ENCODE peak calls at places on chromosome 10, in eight cellular contexts. V is IMR-90, X is endothelial cell, I is colonic mucosa, M is upper lobe of right lung, N is WTC11, K is AG10803, T is tibial artery. Q is an unnamed sample.

GRCh38 chr10:112383325-112383724 is 9.4 kb downstream of the ACSL5 start:
- DNase-seq in V (peak; percentile 88), X (no peak), I (peak; percentile 71), M (no peak), N (no peak), K (peak; percentile 22), T (no peak), Q (no peak)

GRCh38 chr10:130621231-130621775 is 485.1 kb downstream of the GLRX3 start:
- DNase-seq in V (no peak), X (no peak), I (no peak), M (no peak), N (no peak), K (no peak), T (no peak), Q (no peak)

GRCh38 chr10:962342-962741 is 25.9 kb upstream of the GTPBP4 start:
- DNase-seq in V (no peak), X (no peak), I (no peak), M (no peak), N (no peak), K (no peak), T (no peak), Q (no peak)

GRCh38 chr10:43377393-43377883 is 6.0 kb downstream of the FXYD4 start:
- DNase-seq in V (no peak), X (no peak), I (no peak), M (peak; percentile 72), N (peak; percentile 74), K (no peak), T (no peak), Q (no peak)

GRCh38 chr10:29656451-29656992 is 21.8 kb upstream of the SVIL start:
- DNase-seq in V (no peak), X (no peak), I (no peak), M (no peak), N (no peak), K (no peak), T (no peak), Q (no peak)

GRCh38 chr10:90417466-90418210 is 440.2 kb downstream of the HTR7 start:
- DNase-seq in V (peak; percentile 41), X (no peak), I (no peak), M (no peak), N (no peak), K (no peak), T (no peak), Q (no peak)

GRCh38 chr10:120477723-120478270 is 20.8 kb downstream of the PLPP4 start:
- DNase-seq in V (no peak), X (no peak), I (no peak), M (no peak), N (no peak), K (peak; percentile 56), T (no peak), Q (no peak)

GRCh38 chr10:51867956-51868355 is 168.6 kb upstream of the CSTF2T start:
- DNase-seq in V (peak; percentile 99), X (no peak), I (no peak), M (no peak), N (no peak), K (peak; percentile 87), T (no peak), Q (no peak)

GRCh38 chr10:3226960-3227724 is 54.6 kb upstream of the PITRM1 start:
- DNase-seq in V (peak; percentile 79), X (no peak), I (no peak), M (no peak), N (no peak), K (peak; percentile 93), T (no peak), Q (no peak)

GRCh38 chr10:123019941-123020703 is 11.3 kb downstream of the ACADSB start:
- DNase-seq in V (no peak), X (no peak), I (no peak), M (no peak), N (no peak), K (no peak), T (no peak), Q (peak; percentile 29)

GRCh38 chr10:51832652-51833383 is 133.4 kb upstream of the CSTF2T start:
- DNase-seq in V (peak; percentile 93), X (no peak), I (no peak), M (no peak), N (no peak), K (peak; percentile 50), T (no peak), Q (no peak)

GRCh38 chr10:767211-767610 is 77.7 kb upstream of the DIP2C start:
- DNase-seq in V (no peak), X (no peak), I (no peak), M (no peak), N (no peak), K (no peak), T (no peak), Q (no peak)

GRCh38 chr10:21015838-21016237 is 118.7 kb upstream of the NEBL start:
- DNase-seq in V (no peak), X (no peak), I (no peak), M (no peak), N (peak; percentile 22), K (no peak), T (no peak), Q (no peak)

GRCh38 chr10:127216786-127217185 is 20.4 kb upstream of the INSYN2A start:
- DNase-seq in V (peak; percentile 28), X (no peak), I (no peak), M (no peak), N (no peak), K (peak; percentile 29), T (no peak), Q (no peak)

GRCh38 chr10:119207367-119207668 is at the start of gene GRK5:
- DNase-seq in V (peak; percentile 98), X (peak; percentile 94), I (peak; percentile 93), M (peak; percentile 97), N (peak; percentile 90), K (peak; percentile 97), T (peak; percentile 97), Q (peak; percentile 90)

GRCh38 chr10:97795886-97796285 is 24.1 kb upstream of the SFRP5 start:
- DNase-seq in V (no peak), X (no peak), I (no peak), M (no peak), N (peak; percentile 57), K (no peak), T (no peak), Q (no peak)

GRCh38 chr10:49303711-49304110 is 4.7 kb downstream of the C10orf71 start:
- DNase-seq in V (no peak), X (no peak), I (no peak), M (no peak), N (no peak), K (no peak), T (no peak), Q (no peak)

GRCh38 chr10:71585579-71586092 is 133.9 kb downstream of the C10orf105 start:
- DNase-seq in V (no peak), X (no peak), I (no peak), M (no peak), N (no peak), K (no peak), T (no peak), Q (no peak)

GRCh38 chr10:112579578-112579977 is 132.6 kb downstream of the VTI1A start:
- DNase-seq in V (no peak), X (no peak), I (no peak), M (no peak), N (no peak), K (no peak), T (no peak), Q (no peak)

GRCh38 chr10:93062499-93063216 is 2.1 kb downstream of the CYP26C1 start:
- DNase-seq in V (peak; percentile 44), X (peak; percentile 67), I (peak; percentile 33), M (peak; percentile 64), N (peak; percentile 70), K (peak; percentile 33), T (no peak), Q (no peak)

GRCh38 chr10:22006379-22006884 is 2.9 kb upstream of the DNAJC1 start:
- DNase-seq in V (no peak), X (no peak), I (no peak), M (no peak), N (no peak), K (no peak), T (no peak), Q (no peak)

GRCh38 chr10:104197364-104197763 is 34.8 kb downstream of the CFAP43 start:
- DNase-seq in V (no peak), X (no peak), I (no peak), M (no peak), N (no peak), K (no peak), T (no peak), Q (no peak)
- TF ChIP-seq CTCF in V (no peak), X (no peak), I (no peak), M (peak; percentile 6), N (no peak), K (no peak), T (no peak), Q (no peak)

GRCh38 chr10:106401161-106401560 is 763.3 kb downstream of the SORCS1 start:
- DNase-seq in V (peak; percentile 40), X (no peak), I (no peak), M (no peak), N (no peak), K (no peak), T (no peak), Q (no peak)
- TF ChIP-seq CTCF in V (peak; percentile 46), X (peak; percentile 53), I (no peak), M (no peak), N (peak; percentile 17), K (peak; percentile 46), T (no peak), Q (no peak)

DNA sequence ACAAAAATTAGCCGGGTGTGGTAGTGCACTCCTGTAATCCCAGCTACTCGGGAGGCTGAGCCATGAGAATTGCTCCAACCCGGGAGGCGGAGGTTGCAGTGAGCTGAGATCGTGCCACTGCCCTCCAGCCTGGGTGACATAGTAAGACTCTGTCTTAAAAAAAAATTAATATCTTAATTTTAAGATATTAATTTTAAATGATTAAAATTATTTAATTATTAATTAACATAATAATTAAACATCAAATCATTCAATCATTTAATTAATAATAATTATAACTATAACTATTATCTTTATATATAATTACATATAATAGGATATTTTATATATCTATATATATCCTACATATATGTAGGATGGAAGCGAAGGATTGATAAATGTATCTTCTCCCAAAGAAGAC is 1.8 kb upstream of the HK1 start:
- DNase-seq in V (no peak), X (no peak), I (no peak), M (no peak), N (no peak), K (no peak), T (no peak), Q (no peak)
- TF ChIP-seq CTCF in V (no peak), X (no peak), I (no peak), M (no peak), N (no peak), K (no peak), T (no peak), Q (no peak)

DNA sequence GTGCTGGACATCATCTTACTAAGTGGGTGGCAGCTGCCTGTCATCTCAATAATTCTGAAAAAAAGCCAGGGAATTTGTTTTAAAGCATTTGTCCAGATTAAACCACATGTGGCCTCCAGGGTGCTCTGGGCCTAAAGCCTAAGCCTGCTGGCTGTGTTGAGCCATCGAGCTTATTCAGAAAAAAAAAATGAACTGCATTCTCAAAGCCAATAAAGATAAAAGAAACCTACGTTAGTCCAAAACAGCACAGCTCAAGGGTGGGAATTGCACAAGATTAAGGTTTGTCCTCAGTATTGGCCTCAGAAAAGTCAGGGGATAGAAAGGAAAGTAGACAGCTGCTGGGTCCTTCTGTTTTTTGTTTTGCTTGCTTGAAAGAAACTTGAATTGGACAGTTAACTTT is 22.6 kb upstream of the PRTFDC1 start:
- DNase-seq in V (peak; percentile 74), X (no peak), I (no peak), M (no peak), N (no peak), K (peak; percentile 91), T (peak; percentile 55), Q (no peak)
- TF ChIP-seq CTCF in V (peak; percentile 17), X (no peak), I (no peak), M (no peak), N (no peak), K (peak; percentile 41), T (peak; percentile 28), Q (no peak)

GRCh38 chr10:44966816-44967509 is 7.4 kb downstream of the RASSF4 start:
- DNase-seq in V (no peak), X (no peak), I (peak; percentile 16), M (no peak), N (no peak), K (no peak), T (no peak), Q (no peak)
- TF ChIP-seq CTCF in V (peak; percentile 17), X (peak; percentile 61), I (peak; percentile 11), M (peak; percentile 29), N (no peak), K (peak; percentile 23), T (peak; percentile 23), Q (peak; percentile 27)